ENCODE peak calls at places on chromosome 12, in seven cellular contexts. S, T, F, J, N, P and A are unnamed samples.

GRCh38 chr12:38704455-38704854 is 200.9 kb downstream of the CPNE8 start:
- DNase-seq in S (no peak), T (no peak), F (no peak), J (no peak), N (no peak), P (no peak), A (no peak)

GRCh38 chr12:82650627-82651337 is 35.9 kb upstream of the TMTC2 start:
- DNase-seq in S (peak), T (peak), F (no peak), J (no peak), N (peak), P (no peak), A (peak)

GRCh38 chr12:12720637-12721250 is 3.6 kb downstream of the CDKN1B start:
- DNase-seq in S (peak), T (no peak), F (no peak), J (no peak), N (no peak), P (no peak), A (no peak)

GRCh38 chr12:91854725-91855124 is 290.9 kb downstream of the BTG1 start:
- DNase-seq in S (no peak), T (no peak), F (peak), J (no peak), N (no peak), P (no peak), A (no peak)

GRCh38 chr12:60630796-60631195 is 1035.0 kb downstream of the SLC16A7 start:
- DNase-seq in S (no peak), T (no peak), F (no peak), J (no peak), N (no peak), P (no peak), A (no peak)

GRCh38 chr12:108508243-108508642 is 6.8 kb upstream of the FICD start:
- DNase-seq in S (no peak), T (no peak), F (no peak), J (no peak), N (no peak), P (no peak), A (no peak)

GRCh38 chr12:9260931-9261330 is 52.7 kb upstream of the PZP start:
- DNase-seq in S (no peak), T (no peak), F (no peak), J (no peak), N (no peak), P (no peak), A (no peak)

GRCh38 chr12:27387473-27387872 is 54.8 kb downstream of the BMAL2 start:
- DNase-seq in S (no peak), T (no peak), F (no peak), J (no peak), N (no peak), P (no peak), A (no peak)

GRCh38 chr12:7374423-7375144 is 69.4 kb downstream of the CD163L1 start:
- DNase-seq in S (peak), T (peak), F (peak), J (peak), N (no peak), P (peak), A (peak)

GRCh38 chr12:84913151-84913550 is 552 bp upstream of the SLC6A15 start:
- DNase-seq in S (no peak), T (no peak), F (no peak), J (peak), N (no peak), P (no peak), A (peak)

GRCh38 chr12:22626429-22626828 is 1.5 kb downstream of the ETNK1 start:
- DNase-seq in S (peak), T (no peak), F (peak), J (no peak), N (peak), P (no peak), A (no peak)

GRCh38 chr12:77845831-77846230 is 15.1 kb downstream of the NAV3 start:
- DNase-seq in S (no peak), T (no peak), F (peak), J (no peak), N (no peak), P (no peak), A (no peak)

GRCh38 chr12:96256672-96257361 is 62.6 kb downstream of the ELK3 start:
- DNase-seq in S (no peak), T (no peak), F (no peak), J (no peak), N (no peak), P (no peak), A (no peak)

GRCh38 chr12:57772429-57773322 is at the start of gene EEF1AKMT3:
- DNase-seq in S (peak), T (peak), F (peak), J (peak), N (no peak), P (no peak), A (no peak)

GRCh38 chr12:6925543-6926279 is 2.0 kb upstream of the ATN1 start:
- DNase-seq in S (no peak), T (no peak), F (peak), J (peak), N (no peak), P (no peak), A (peak)

GRCh38 chr12:121614872-121615467 is 11.4 kb upstream of the ORAI1 start:
- DNase-seq in S (no peak), T (no peak), F (no peak), J (no peak), N (no peak), P (no peak), A (no peak)

GRCh38 chr12:49842519-49843352 is at the start of gene BCDIN3D:
- DNase-seq in S (peak), T (peak), F (peak), J (peak), N (peak), P (no peak), A (peak)

GRCh38 chr12:31023271-31023724 is 50.4 kb upstream of the DDX11 start:
- DNase-seq in S (no peak), T (no peak), F (no peak), J (no peak), N (no peak), P (no peak), A (no peak)

GRCh38 chr12:84508325-84508861 is 404.2 kb downstream of the SLC6A15 start:
- DNase-seq in S (no peak), T (peak), F (peak), J (peak), N (no peak), P (no peak), A (peak)

GRCh38 chr12:3225796-3226180 is 148.6 kb downstream of the TSPAN9 start:
- DNase-seq in S (no peak), T (no peak), F (peak), J (no peak), N (no peak), P (no peak), A (no peak)

GRCh38 chr12:52873832-52874572 is 25.2 kb upstream of the KRT78 start:
- DNase-seq in S (peak), T (peak), F (peak), J (peak), N (no peak), P (no peak), A (peak)

GRCh38 chr12:11133816-11134215 is 628 bp downstream of the TAS2R30 start:
- DNase-seq in S (no peak), T (no peak), F (no peak), J (no peak), N (no peak), P (no peak), A (no peak)

GRCh38 chr12:68403296-68403695 is 71.1 kb upstream of the MDM1 start:
- DNase-seq in S (no peak), T (no peak), F (no peak), J (no peak), N (no peak), P (no peak), A (no peak)

GRCh38 chr12:12979151-12979550 is 20.9 kb downstream of the HEBP1 start:
- DNase-seq in S (no peak), T (no peak), F (peak), J (no peak), N (no peak), P (no peak), A (no peak)

GRCh38 chr12:106986135-106986534 is 811 bp downstream of the MTERF2 start:
- DNase-seq in S (no peak), T (no peak), F (no peak), J (no peak), N (no peak), P (no peak), A (no peak)

GRCh38 chr12:96061864-96062453 is 26.6 kb upstream of the LTA4H start:
- DNase-seq in S (peak), T (peak), F (peak), J (peak), N (peak), P (peak), A (peak)

GRCh38 chr12:74985986-74986319 is 223.7 kb downstream of the KCNC2 start:
- DNase-seq in S (no peak), T (no peak), F (no peak), J (no peak), N (no peak), P (no peak), A (no peak)

GRCh38 chr12:110928700-110929099 is 8.3 kb upstream of the MYL2 start:
- DNase-seq in S (no peak), T (no peak), F (no peak), J (peak), N (no peak), P (no peak), A (no peak)

GRCh38 chr12:123474493-123475255 is 16.7 kb downstream of the SNRNP35 start:
- DNase-seq in S (no peak), T (no peak), F (no peak), J (no peak), N (no peak), P (no peak), A (no peak)

GRCh38 chr12:116651089-116651488 is 86.8 kb downstream of the SPRING1 start:
- DNase-seq in S (no peak), T (no peak), F (no peak), J (no peak), N (no peak), P (no peak), A (no peak)

DNA sequence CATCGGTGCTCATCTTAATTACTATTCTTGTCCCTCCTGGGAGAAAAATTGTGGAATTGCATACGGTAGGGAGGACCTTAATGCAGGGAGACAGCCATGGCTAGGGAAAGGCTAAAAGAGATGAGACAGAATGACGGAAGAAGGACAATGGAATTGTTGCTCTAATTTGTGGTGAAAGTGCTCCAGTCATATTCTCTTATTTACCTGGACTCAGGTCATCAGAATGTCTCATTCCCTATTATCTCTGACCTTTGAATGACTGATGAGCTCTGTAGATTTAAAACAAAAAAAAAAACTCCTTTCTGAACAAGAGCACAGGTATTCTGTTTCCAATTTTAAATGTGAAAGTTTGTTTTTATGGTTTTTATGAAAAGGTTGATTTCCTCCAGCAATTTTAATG is 8.6 kb upstream of the EPS8 start:
- DNase-seq in S (no peak), T (peak), F (no peak), J (no peak), N (no peak), P (no peak), A (no peak)
- TF ChIP-seq RFX5 in S (no peak), T (no peak), F (no peak), J (no peak), N (no peak), P (no peak), A (no peak)

DNA sequence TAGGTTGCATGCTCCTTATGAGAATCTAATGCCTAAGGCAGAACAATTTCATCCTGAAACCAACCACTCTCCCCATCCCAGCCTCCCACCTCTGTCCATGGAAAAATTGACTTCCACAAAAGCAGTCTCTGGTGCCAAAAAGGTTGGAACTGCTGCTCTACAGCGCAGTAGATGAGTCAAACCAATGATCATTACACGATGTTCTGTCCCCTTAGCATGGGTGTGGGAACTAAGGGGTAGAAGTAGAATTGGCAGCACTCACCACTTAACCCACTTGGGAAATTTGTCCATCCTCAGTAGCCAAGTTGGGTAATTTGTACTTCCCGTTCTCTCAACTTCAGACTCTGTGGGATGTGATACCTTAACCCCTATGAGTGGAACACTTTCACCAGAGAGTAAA is 66.7 kb downstream of the ANKS1B start:
- DNase-seq in S (no peak), T (no peak), F (no peak), J (no peak), N (no peak), P (no peak), A (no peak)
- TF ChIP-seq RFX5 in S (no peak), T (no peak), F (no peak), J (no peak), N (no peak), P (no peak), A (no peak)

GRCh38 chr12:79115743-79116142 is 251.2 kb downstream of the SYT1 start:
- DNase-seq in S (no peak), T (no peak), F (no peak), J (no peak), N (no peak), P (no peak), A (no peak)
- TF ChIP-seq RFX5 in S (no peak), T (no peak), F (no peak), J (no peak), N (no peak), P (no peak), A (no peak)

GRCh38 chr12:124869011-124869665 is 5.5 kb upstream of the SCARB1 start:
- DNase-seq in S (peak), T (no peak), F (no peak), J (no peak), N (no peak), P (no peak), A (no peak)

GRCh38 chr12:124866883-124867232 is 3.2 kb upstream of the SCARB1 start:
- DNase-seq in S (peak), T (no peak), F (no peak), J (no peak), N (no peak), P (no peak), A (no peak)

GRCh38 chr12:124866195-124866882 is 2.7 kb upstream of the SCARB1 start:
- DNase-seq in S (no peak), T (no peak), F (no peak), J (no peak), N (no peak), P (no peak), A (no peak)

GRCh38 chr12:124868252-124868965 is 4.7 kb upstream of the SCARB1 start:
- DNase-seq in S (no peak), T (no peak), F (no peak), J (no peak), N (no peak), P (no peak), A (no peak)

GRCh38 chr12:124867389-124867930 is 3.8 kb upstream of the SCARB1 start:
- DNase-seq in S (peak), T (peak), F (peak), J (no peak), N (no peak), P (no peak), A (no peak)
- TF ChIP-seq RFX5 in S (no peak), T (no peak), F (no peak), J (no peak), N (no peak), P (no peak), A (no peak)

GRCh38 chr12:46437411-46437810 is 64.8 kb upstream of the SLC38A2 start:
- DNase-seq in S (no peak), T (no peak), F (no peak), J (no peak), N (no peak), P (no peak), A (no peak)

GRCh38 chr12:46435625-46436024 is 63.1 kb upstream of the SLC38A2 start:
- DNase-seq in S (peak), T (no peak), F (no peak), J (no peak), N (no peak), P (no peak), A (peak)

GRCh38 chr12:46438719-46439319 is 66.2 kb upstream of the SLC38A2 start:
- DNase-seq in S (no peak), T (no peak), F (no peak), J (no peak), N (no peak), P (no peak), A (no peak)

GRCh38 chr12:46438256-46438655 is 65.7 kb upstream of the SLC38A2 start:
- DNase-seq in S (no peak), T (no peak), F (peak), J (no peak), N (no peak), P (no peak), A (no peak)

DNA sequence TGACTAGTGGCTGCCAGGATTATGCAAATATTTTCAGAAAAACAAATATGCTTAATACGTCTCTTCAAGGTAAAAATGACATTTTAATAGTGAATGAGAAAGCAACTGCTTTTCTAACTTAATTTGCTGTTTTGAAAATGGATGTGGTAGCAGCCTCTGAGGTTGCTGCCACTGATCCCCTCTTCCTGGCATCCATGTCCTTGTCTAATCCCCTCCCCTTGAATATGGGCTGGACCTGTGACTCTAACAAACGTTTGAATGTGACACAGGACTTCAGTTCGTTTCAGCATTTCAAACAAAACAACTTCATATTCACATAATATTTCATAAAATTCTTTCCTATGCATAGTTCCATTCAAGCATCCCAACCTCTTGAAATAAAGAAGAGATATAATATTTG is 64.2 kb upstream of the SLC38A2 start:
- DNase-seq in S (no peak), T (no peak), F (no peak), J (no peak), N (no peak), P (no peak), A (no peak)
- TF ChIP-seq RFX5 in S (no peak), T (no peak), F (no peak), J (no peak), N (no peak), P (no peak), A (no peak)

DNA sequence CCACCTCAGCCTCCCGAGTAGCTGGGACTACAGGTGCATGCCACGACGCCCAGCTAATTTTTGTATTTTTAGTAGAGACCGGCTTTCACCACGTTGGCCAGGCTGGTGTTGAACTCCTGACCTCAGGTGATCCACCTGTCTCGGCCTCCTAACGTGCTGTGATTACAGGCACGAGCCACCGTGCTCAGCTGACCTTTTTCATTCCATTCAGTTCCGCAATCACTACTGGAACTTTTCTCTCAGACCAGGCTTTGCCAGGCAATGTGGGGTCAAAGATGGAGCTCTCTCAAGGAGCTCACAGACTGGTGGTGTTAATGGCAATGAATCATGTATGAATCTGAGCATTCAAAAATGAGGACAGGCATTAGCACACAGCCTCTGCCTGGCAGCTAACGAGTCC is 9.5 kb upstream of the TCHP start:
- DNase-seq in S (no peak), T (no peak), F (no peak), J (no peak), N (no peak), P (no peak), A (no peak)
- TF ChIP-seq RFX5 in S (no peak), T (no peak), F (no peak), J (no peak), N (no peak), P (no peak), A (no peak)